ENCODE peak calls at places on chromosomes 3 and 15, in eight cellular contexts. One of them, this sample, is unnamed. For H3K4me1, the result is how much of the 10 kb centered on the place peaks cover.

GRCh38 chr3:48795997-48796732 is 51.5 kb downstream of the PRKAR2A start:
- DNase-seq in fibroblast of lung: no peak
- DNase-seq in endothelial cell of umbilical vein: no peak
- DNase-seq in colonic mucosa: peak
- DNase-seq in GM12878: no peak
- DNase-seq in neural progenitor cell: no peak
- DNase-seq in HepG2: no peak
- DNase-seq in mammary epithelial cell: no peak
- DNase-seq in this sample: no peak

GRCh38 chr15:41561777-41562145 is 2.7 kb downstream of the TYRO3 start:
- DNase-seq in fibroblast of lung: peak
- DNase-seq in endothelial cell of umbilical vein: peak
- DNase-seq in colonic mucosa: no peak
- DNase-seq in GM12878: no peak
- DNase-seq in neural progenitor cell: peak
- DNase-seq in HepG2: no peak
- DNase-seq in mammary epithelial cell: no peak
- DNase-seq in this sample: no peak

GRCh38 chr3:21390136-21390535 is 360.9 kb downstream of the ZNF385D start:
- DNase-seq in fibroblast of lung: peak
- DNase-seq in endothelial cell of umbilical vein: no peak
- DNase-seq in colonic mucosa: no peak
- DNase-seq in GM12878: no peak
- DNase-seq in neural progenitor cell: no peak
- DNase-seq in HepG2: no peak
- DNase-seq in mammary epithelial cell: peak
- DNase-seq in this sample: no peak

GRCh38 chr3:196753201-196753600 is 13.5 kb downstream of the PAK2 start:
- DNase-seq in fibroblast of lung: no peak
- DNase-seq in endothelial cell of umbilical vein: no peak
- DNase-seq in colonic mucosa: no peak
- DNase-seq in GM12878: no peak
- DNase-seq in neural progenitor cell: no peak
- DNase-seq in HepG2: no peak
- DNase-seq in mammary epithelial cell: no peak
- DNase-seq in this sample: no peak

GRCh38 chr3:133895208-133896001 is at the start of gene RAB6B:
- DNase-seq in fibroblast of lung: peak
- DNase-seq in endothelial cell of umbilical vein: peak
- DNase-seq in colonic mucosa: no peak
- DNase-seq in GM12878: no peak
- DNase-seq in neural progenitor cell: peak
- DNase-seq in HepG2: no peak
- DNase-seq in mammary epithelial cell: peak
- DNase-seq in this sample: peak

GRCh38 chr3:120743556-120744195 is 1.1 kb downstream of the GTF2E1 start:
- DNase-seq in fibroblast of lung: peak
- DNase-seq in endothelial cell of umbilical vein: no peak
- DNase-seq in colonic mucosa: no peak
- DNase-seq in GM12878: no peak
- DNase-seq in neural progenitor cell: no peak
- DNase-seq in HepG2: no peak
- DNase-seq in mammary epithelial cell: peak
- DNase-seq in this sample: no peak

GRCh38 chr3:1534252-1534651 is 441.4 kb downstream of the CNTN6 start:
- DNase-seq in fibroblast of lung: no peak
- DNase-seq in endothelial cell of umbilical vein: no peak
- DNase-seq in colonic mucosa: no peak
- DNase-seq in GM12878: no peak
- DNase-seq in neural progenitor cell: no peak
- DNase-seq in HepG2: no peak
- DNase-seq in mammary epithelial cell: no peak
- DNase-seq in this sample: no peak

GRCh38 chr3:195764961-195765706 is 44.4 kb downstream of the MUC20 start:
- DNase-seq in fibroblast of lung: no peak
- DNase-seq in endothelial cell of umbilical vein: no peak
- DNase-seq in colonic mucosa: no peak
- DNase-seq in GM12878: no peak
- DNase-seq in neural progenitor cell: no peak
- DNase-seq in HepG2: no peak
- DNase-seq in mammary epithelial cell: no peak
- DNase-seq in this sample: peak

GRCh38 chr3:42849017-42849416 is 26.7 kb downstream of the CYP8B1 start:
- DNase-seq in fibroblast of lung: no peak
- DNase-seq in endothelial cell of umbilical vein: no peak
- DNase-seq in colonic mucosa: no peak
- DNase-seq in GM12878: no peak
- DNase-seq in neural progenitor cell: no peak
- DNase-seq in HepG2: no peak
- DNase-seq in mammary epithelial cell: no peak
- DNase-seq in this sample: no peak

GRCh38 chr3:156614642-156615511 is 59.5 kb upstream of the TIPARP start:
- DNase-seq in fibroblast of lung: peak
- DNase-seq in endothelial cell of umbilical vein: no peak
- DNase-seq in colonic mucosa: no peak
- DNase-seq in GM12878: no peak
- DNase-seq in neural progenitor cell: no peak
- DNase-seq in HepG2: no peak
- DNase-seq in mammary epithelial cell: peak
- DNase-seq in this sample: no peak

GRCh38 chr3:65808407-65808806 is 230.3 kb downstream of the MAGI1 start:
- DNase-seq in fibroblast of lung: no peak
- DNase-seq in endothelial cell of umbilical vein: no peak
- DNase-seq in colonic mucosa: no peak
- DNase-seq in GM12878: no peak
- DNase-seq in neural progenitor cell: no peak
- DNase-seq in HepG2: no peak
- DNase-seq in mammary epithelial cell: no peak
- DNase-seq in this sample: no peak

GRCh38 chr3:38647217-38647970 is 2.1 kb downstream of the SCN5A start:
- DNase-seq in fibroblast of lung: no peak
- DNase-seq in endothelial cell of umbilical vein: no peak
- DNase-seq in colonic mucosa: no peak
- DNase-seq in GM12878: no peak
- DNase-seq in neural progenitor cell: no peak
- DNase-seq in HepG2: no peak
- DNase-seq in mammary epithelial cell: no peak
- DNase-seq in this sample: no peak

GRCh38 chr3:148329481-148330220 is 368.1 kb upstream of the AGTR1 start:
- DNase-seq in fibroblast of lung: peak
- DNase-seq in endothelial cell of umbilical vein: no peak
- DNase-seq in colonic mucosa: no peak
- DNase-seq in GM12878: no peak
- DNase-seq in neural progenitor cell: no peak
- DNase-seq in HepG2: no peak
- DNase-seq in mammary epithelial cell: no peak
- DNase-seq in this sample: no peak

GRCh38 chr15:70729164-70729563 is 34.2 kb downstream of the UACA start:
- DNase-seq in fibroblast of lung: no peak
- DNase-seq in endothelial cell of umbilical vein: no peak
- DNase-seq in colonic mucosa: no peak
- DNase-seq in GM12878: no peak
- DNase-seq in neural progenitor cell: no peak
- DNase-seq in HepG2: no peak
- DNase-seq in mammary epithelial cell: no peak
- DNase-seq in this sample: no peak

GRCh38 chr3:133130168-133130567 is 92.0 kb downstream of the TMEM108 start:
- DNase-seq in fibroblast of lung: peak
- DNase-seq in endothelial cell of umbilical vein: no peak
- DNase-seq in colonic mucosa: no peak
- DNase-seq in GM12878: no peak
- DNase-seq in neural progenitor cell: no peak
- DNase-seq in HepG2: no peak
- DNase-seq in mammary epithelial cell: no peak
- DNase-seq in this sample: no peak

GRCh38 chr3:52004158-52004787 is 8.6 kb upstream of the RPL29 start:
- DNase-seq in fibroblast of lung: peak
- DNase-seq in endothelial cell of umbilical vein: peak
- DNase-seq in colonic mucosa: no peak
- DNase-seq in GM12878: no peak
- DNase-seq in neural progenitor cell: peak
- DNase-seq in HepG2: peak
- DNase-seq in mammary epithelial cell: no peak
- DNase-seq in this sample: peak

GRCh38 chr15:87728998-87729397 is 527.5 kb downstream of the NTRK3 start:
- DNase-seq in fibroblast of lung: no peak
- DNase-seq in endothelial cell of umbilical vein: no peak
- DNase-seq in colonic mucosa: no peak
- DNase-seq in GM12878: no peak
- DNase-seq in neural progenitor cell: no peak
- DNase-seq in HepG2: no peak
- DNase-seq in mammary epithelial cell: no peak
- DNase-seq in this sample: no peak
- H3K9ac ChIP-seq in fibroblast of lung: no peak
- H3K9ac ChIP-seq in endothelial cell of umbilical vein: no peak
- H3K9ac ChIP-seq in colonic mucosa: no peak
- H3K9ac ChIP-seq in GM12878: no peak
- H3K9ac ChIP-seq in neural progenitor cell: no peak
- H3K9ac ChIP-seq in HepG2: no peak
- H3K9ac ChIP-seq in mammary epithelial cell: no peak
- H3K9ac ChIP-seq in this sample: no peak

DNA sequence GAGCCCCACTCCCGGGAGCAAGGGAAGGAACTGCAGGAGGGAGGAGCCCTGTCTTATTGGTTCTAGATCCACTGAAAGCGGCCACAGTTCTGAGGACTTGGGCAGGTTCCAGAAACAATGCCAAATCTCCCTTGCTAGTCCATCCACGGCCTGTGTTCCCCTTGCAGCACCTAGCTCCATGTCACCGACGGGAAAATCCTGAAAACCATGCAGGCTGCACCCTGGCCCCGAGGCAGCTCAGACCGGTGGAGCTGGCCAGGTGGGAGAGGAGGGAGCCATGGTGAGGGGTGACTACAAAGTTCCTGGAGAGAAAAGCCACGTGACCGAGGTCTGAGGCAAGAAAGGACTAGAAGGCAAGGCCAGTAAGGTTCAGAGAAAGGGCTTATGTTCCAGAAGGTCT is 5.5 kb downstream of the MGLL start:
- DNase-seq in fibroblast of lung: no peak
- DNase-seq in endothelial cell of umbilical vein: no peak
- DNase-seq in colonic mucosa: no peak
- DNase-seq in GM12878: no peak
- DNase-seq in neural progenitor cell: no peak
- DNase-seq in HepG2: no peak
- DNase-seq in mammary epithelial cell: no peak
- DNase-seq in this sample: peak
- H3K4me1 ChIP-seq in fibroblast of lung: under half
- H3K4me1 ChIP-seq in endothelial cell of umbilical vein: under half
- H3K4me1 ChIP-seq in colonic mucosa: under half
- H3K4me1 ChIP-seq in GM12878: under half
- H3K4me1 ChIP-seq in neural progenitor cell: under half
- H3K4me1 ChIP-seq in HepG2: under half
- H3K4me1 ChIP-seq in mammary epithelial cell: under half
- H3K4me1 ChIP-seq in this sample: under half

DNA sequence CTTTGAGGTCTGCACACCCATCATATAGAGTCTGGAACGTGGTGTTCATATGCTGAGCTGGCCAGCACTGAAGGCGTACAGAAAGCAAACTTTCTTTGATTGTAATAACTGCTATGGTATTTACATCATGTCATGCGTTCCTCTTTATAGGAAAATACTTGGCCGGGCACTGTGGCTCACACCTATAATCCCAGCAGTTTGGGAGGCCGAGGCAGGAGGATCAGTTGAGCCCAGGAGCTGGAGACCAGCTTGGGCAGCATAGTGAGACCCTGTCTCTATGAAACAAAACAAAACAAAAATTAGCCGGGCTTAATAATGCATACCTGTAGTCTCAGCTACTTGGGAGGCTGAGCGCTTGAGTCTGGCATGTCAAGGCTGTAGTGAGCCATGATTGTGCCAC is 3.4 kb upstream of the SNX22 start:
- DNase-seq in fibroblast of lung: no peak
- DNase-seq in endothelial cell of umbilical vein: no peak
- DNase-seq in colonic mucosa: no peak
- DNase-seq in GM12878: no peak
- DNase-seq in neural progenitor cell: no peak
- DNase-seq in HepG2: no peak
- DNase-seq in mammary epithelial cell: no peak
- DNase-seq in this sample: no peak
- TF ChIP-seq CTCF in fibroblast of lung: no peak
- TF ChIP-seq CTCF in endothelial cell of umbilical vein: no peak
- TF ChIP-seq CTCF in colonic mucosa: no peak
- TF ChIP-seq CTCF in GM12878: no peak
- TF ChIP-seq CTCF in neural progenitor cell: no peak
- TF ChIP-seq CTCF in HepG2: no peak
- TF ChIP-seq CTCF in mammary epithelial cell: no peak
- TF ChIP-seq CTCF in this sample: no peak

GRCh38 chr3:9091811-9092210 is 128.5 kb upstream of the RAD18 start:
- DNase-seq in fibroblast of lung: peak
- DNase-seq in endothelial cell of umbilical vein: no peak
- DNase-seq in colonic mucosa: no peak
- DNase-seq in GM12878: no peak
- DNase-seq in neural progenitor cell: no peak
- DNase-seq in HepG2: no peak
- DNase-seq in mammary epithelial cell: no peak
- DNase-seq in this sample: no peak

GRCh38 chr3:9088431-9089353 is 125.4 kb upstream of the RAD18 start:
- DNase-seq in fibroblast of lung: peak
- DNase-seq in endothelial cell of umbilical vein: no peak
- DNase-seq in colonic mucosa: peak
- DNase-seq in GM12878: no peak
- DNase-seq in neural progenitor cell: no peak
- DNase-seq in HepG2: no peak
- DNase-seq in mammary epithelial cell: peak
- DNase-seq in this sample: no peak

DNA sequence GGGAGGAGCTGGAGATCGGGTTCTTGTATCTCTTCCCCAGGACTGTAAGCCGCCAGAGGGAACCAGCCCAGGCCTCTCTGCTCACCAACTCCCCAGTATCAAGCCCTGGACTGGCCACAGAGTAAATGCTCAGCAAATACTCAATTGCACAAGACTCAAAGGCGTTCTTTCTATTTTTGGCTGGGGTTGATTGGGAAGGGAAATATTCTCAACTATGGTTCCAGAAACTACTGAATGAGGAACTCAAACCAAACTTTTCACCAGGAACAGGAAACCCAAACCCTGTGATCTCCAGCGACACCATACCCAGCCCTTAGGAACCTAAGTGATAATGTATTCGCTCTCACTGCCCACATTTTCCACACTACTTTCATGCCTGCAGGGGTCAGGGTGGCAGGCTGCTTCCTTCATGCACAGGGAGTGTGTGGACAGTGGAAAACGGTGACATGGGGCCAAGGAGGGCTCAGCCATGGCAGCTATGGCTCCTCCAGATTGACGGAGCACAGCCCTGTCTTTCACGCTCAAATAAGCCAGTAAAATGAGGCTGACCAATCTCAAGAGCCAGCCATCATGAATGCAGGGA is 124.7 kb upstream of the RAD18 start:
- DNase-seq in fibroblast of lung: no peak
- DNase-seq in endothelial cell of umbilical vein: no peak
- DNase-seq in colonic mucosa: no peak
- DNase-seq in GM12878: no peak
- DNase-seq in neural progenitor cell: no peak
- DNase-seq in HepG2: no peak
- DNase-seq in mammary epithelial cell: no peak
- DNase-seq in this sample: no peak
- H3K9ac ChIP-seq in fibroblast of lung: no peak
- H3K9ac ChIP-seq in endothelial cell of umbilical vein: no peak
- H3K9ac ChIP-seq in colonic mucosa: no peak
- H3K9ac ChIP-seq in GM12878: no peak
- H3K9ac ChIP-seq in neural progenitor cell: no peak
- H3K9ac ChIP-seq in HepG2: no peak
- H3K9ac ChIP-seq in mammary epithelial cell: no peak
- H3K9ac ChIP-seq in this sample: no peak

This sample was measured in kidney.